ENCODE peak calls at places on chromosome X, in nine cellular contexts. One of them, this sample, is unnamed.

GRCh38 chrX:110125435-110125834 is 122.5 kb downstream of the TMEM164 start:
- DNase-seq in nephron progenitor cell: peak; percentile 32
- DNase-seq in AG20443: peak; percentile 8
- DNase-seq in T-helper 2 cell: no peak
- DNase-seq in AG10803: no peak
- DNase-seq in NCI-H2171 treated with DMSO at 0.1 percent for 48 hours: peak; percentile 80
- DNase-seq in T-helper 1 cell: no peak
- DNase-seq in substantia nigra: no peak
- DNase-seq in activated T-helper 2 cell treated with anti-CD3 and anti-CD28 coated beads, Interferon-gamma antibody, Interleukin-2, Interleukin-4, amounts not matched to agents 10 μg/mL and 5 μg/mL and 100 μg/mL, durations not matched to agents 14 hours and 24 hours and 36 hours: no peak
- DNase-seq in this sample: peak; percentile 9

GRCh38 chrX:130166503-130166777 is 799 bp upstream of the AIFM1 start:
- DNase-seq in NCI-H2171 treated with DMSO at 0.1 percent for 48 hours: no peak
- DNase-seq in T-helper 1 cell: no peak
- DNase-seq in substantia nigra: no peak
- DNase-seq in nephron progenitor cell: no peak
- DNase-seq in AG10803: no peak
- DNase-seq in activated T-helper 2 cell treated with anti-CD3 and anti-CD28 coated beads, Interferon-gamma antibody, Interleukin-2, Interleukin-4, amounts not matched to agents 10 μg/mL and 5 μg/mL and 100 μg/mL, durations not matched to agents 14 hours and 24 hours and 36 hours: no peak
- DNase-seq in T-helper 2 cell: no peak
- DNase-seq in AG20443: no peak
- DNase-seq in this sample: no peak

GRCh38 chrX:1476682-1477081 is 24.0 kb upstream of the ASMTL start:
- DNase-seq in NCI-H2171 treated with DMSO at 0.1 percent for 48 hours: no peak
- DNase-seq in substantia nigra: no peak
- DNase-seq in AG10803: no peak
- DNase-seq in activated T-helper 2 cell treated with anti-CD3 and anti-CD28 coated beads, Interferon-gamma antibody, Interleukin-2, Interleukin-4, amounts not matched to agents 10 μg/mL and 5 μg/mL and 100 μg/mL, durations not matched to agents 14 hours and 24 hours and 36 hours: no peak
- DNase-seq in T-helper 2 cell: no peak
- DNase-seq in T-helper 1 cell: no peak
- DNase-seq in nephron progenitor cell: no peak
- DNase-seq in AG20443: no peak
- DNase-seq in this sample: no peak

GRCh38 chrX:120671963-120672362 is 42.1 kb upstream of the C1GALT1C1 start:
- DNase-seq in substantia nigra: no peak
- DNase-seq in nephron progenitor cell: no peak
- DNase-seq in T-helper 2 cell: no peak
- DNase-seq in activated T-helper 2 cell treated with anti-CD3 and anti-CD28 coated beads, Interferon-gamma antibody, Interleukin-2, Interleukin-4, amounts not matched to agents 10 μg/mL and 5 μg/mL and 100 μg/mL, durations not matched to agents 14 hours and 24 hours and 36 hours: no peak
- DNase-seq in NCI-H2171 treated with DMSO at 0.1 percent for 48 hours: no peak
- DNase-seq in AG20443: no peak
- DNase-seq in AG10803: no peak
- DNase-seq in T-helper 1 cell: no peak
- DNase-seq in this sample: no peak

GRCh38 chrX:78619829-78620228 is 39.3 kb downstream of the RTL3 start:
- DNase-seq in T-helper 1 cell: no peak
- DNase-seq in substantia nigra: no peak
- DNase-seq in nephron progenitor cell: no peak
- DNase-seq in T-helper 2 cell: no peak
- DNase-seq in activated T-helper 2 cell treated with anti-CD3 and anti-CD28 coated beads, Interferon-gamma antibody, Interleukin-2, Interleukin-4, amounts not matched to agents 10 μg/mL and 5 μg/mL and 100 μg/mL, durations not matched to agents 14 hours and 24 hours and 36 hours: no peak
- DNase-seq in AG20443: peak; percentile 14
- DNase-seq in AG10803: peak; percentile 50
- DNase-seq in NCI-H2171 treated with DMSO at 0.1 percent for 48 hours: no peak
- DNase-seq in this sample: no peak

GRCh38 chrX:155966876-155967275 is 30.6 kb upstream of the IL9R start:
- DNase-seq in AG20443: peak; percentile 25
- DNase-seq in activated T-helper 2 cell treated with anti-CD3 and anti-CD28 coated beads, Interferon-gamma antibody, Interleukin-2, Interleukin-4, amounts not matched to agents 10 μg/mL and 5 μg/mL and 100 μg/mL, durations not matched to agents 14 hours and 24 hours and 36 hours: peak; percentile 33
- DNase-seq in T-helper 2 cell: peak; percentile 79
- DNase-seq in nephron progenitor cell: peak; percentile 16
- DNase-seq in T-helper 1 cell: no peak
- DNase-seq in NCI-H2171 treated with DMSO at 0.1 percent for 48 hours: peak; percentile 60
- DNase-seq in substantia nigra: no peak
- DNase-seq in AG10803: no peak
- DNase-seq in this sample: no peak

GRCh38 chrX:56233682-56234081 is 1.5 kb downstream of the KLF8 start:
- DNase-seq in T-helper 2 cell: peak; percentile 12
- DNase-seq in activated T-helper 2 cell treated with anti-CD3 and anti-CD28 coated beads, Interferon-gamma antibody, Interleukin-2, Interleukin-4, amounts not matched to agents 10 μg/mL and 5 μg/mL and 100 μg/mL, durations not matched to agents 14 hours and 24 hours and 36 hours: peak; percentile 18
- DNase-seq in T-helper 1 cell: no peak
- DNase-seq in AG10803: peak; percentile 5
- DNase-seq in AG20443: peak; percentile 60
- DNase-seq in NCI-H2171 treated with DMSO at 0.1 percent for 48 hours: no peak
- DNase-seq in substantia nigra: no peak
- DNase-seq in nephron progenitor cell: peak; percentile 6
- DNase-seq in this sample: peak; percentile 13

GRCh38 chrX:83535417-83536244 is 27.5 kb downstream of the POU3F4 start:
- DNase-seq in substantia nigra: no peak
- DNase-seq in T-helper 1 cell: no peak
- DNase-seq in activated T-helper 2 cell treated with anti-CD3 and anti-CD28 coated beads, Interferon-gamma antibody, Interleukin-2, Interleukin-4, amounts not matched to agents 10 μg/mL and 5 μg/mL and 100 μg/mL, durations not matched to agents 14 hours and 24 hours and 36 hours: no peak
- DNase-seq in AG20443: no peak
- DNase-seq in NCI-H2171 treated with DMSO at 0.1 percent for 48 hours: no peak
- DNase-seq in T-helper 2 cell: peak; percentile 11
- DNase-seq in AG10803: no peak
- DNase-seq in nephron progenitor cell: no peak
- DNase-seq in this sample: no peak

GRCh38 chrX:49053223-49054072 is 5.4 kb upstream of the CCDC120 start:
- DNase-seq in substantia nigra: no peak
- DNase-seq in T-helper 1 cell: peak; percentile 41
- DNase-seq in NCI-H2171 treated with DMSO at 0.1 percent for 48 hours: peak; percentile 72
- DNase-seq in AG10803: peak; percentile 31
- DNase-seq in activated T-helper 2 cell treated with anti-CD3 and anti-CD28 coated beads, Interferon-gamma antibody, Interleukin-2, Interleukin-4, amounts not matched to agents 10 μg/mL and 5 μg/mL and 100 μg/mL, durations not matched to agents 14 hours and 24 hours and 36 hours: peak; percentile 40
- DNase-seq in AG20443: peak; percentile 76
- DNase-seq in nephron progenitor cell: peak; percentile 83
- DNase-seq in T-helper 2 cell: peak; percentile 81
- DNase-seq in this sample: peak; percentile 66

GRCh38 chrX:22196151-22196550 is 76.6 kb upstream of the CBLL2 start:
- DNase-seq in T-helper 1 cell: no peak
- DNase-seq in AG10803: peak; percentile 71
- DNase-seq in substantia nigra: no peak
- DNase-seq in AG20443: peak; percentile 2
- DNase-seq in nephron progenitor cell: no peak
- DNase-seq in activated T-helper 2 cell treated with anti-CD3 and anti-CD28 coated beads, Interferon-gamma antibody, Interleukin-2, Interleukin-4, amounts not matched to agents 10 μg/mL and 5 μg/mL and 100 μg/mL, durations not matched to agents 14 hours and 24 hours and 36 hours: no peak
- DNase-seq in T-helper 2 cell: no peak
- DNase-seq in NCI-H2171 treated with DMSO at 0.1 percent for 48 hours: no peak
- DNase-seq in this sample: no peak

GRCh38 chrX:154750301-154751120 is at the start of gene GAB3:
- DNase-seq in NCI-H2171 treated with DMSO at 0.1 percent for 48 hours: peak; percentile 28
- DNase-seq in nephron progenitor cell: peak; percentile 50
- DNase-seq in AG10803: no peak
- DNase-seq in substantia nigra: no peak
- DNase-seq in T-helper 1 cell: peak; percentile 8
- DNase-seq in T-helper 2 cell: peak; percentile 67
- DNase-seq in activated T-helper 2 cell treated with anti-CD3 and anti-CD28 coated beads, Interferon-gamma antibody, Interleukin-2, Interleukin-4, amounts not matched to agents 10 μg/mL and 5 μg/mL and 100 μg/mL, durations not matched to agents 14 hours and 24 hours and 36 hours: peak; percentile 28
- DNase-seq in AG20443: peak; percentile 20
- DNase-seq in this sample: peak; percentile 23

GRCh38 chrX:101025126-101025525 is 26.8 kb downstream of the TRMT2B start:
- DNase-seq in NCI-H2171 treated with DMSO at 0.1 percent for 48 hours: no peak
- DNase-seq in nephron progenitor cell: no peak
- DNase-seq in substantia nigra: no peak
- DNase-seq in AG10803: peak; percentile 1
- DNase-seq in activated T-helper 2 cell treated with anti-CD3 and anti-CD28 coated beads, Interferon-gamma antibody, Interleukin-2, Interleukin-4, amounts not matched to agents 10 μg/mL and 5 μg/mL and 100 μg/mL, durations not matched to agents 14 hours and 24 hours and 36 hours: no peak
- DNase-seq in T-helper 2 cell: no peak
- DNase-seq in AG20443: no peak
- DNase-seq in T-helper 1 cell: no peak
- DNase-seq in this sample: no peak

GRCh38 chrX:29952016-29952415 is 263.3 kb upstream of the MAGEB2 start:
- DNase-seq in nephron progenitor cell: no peak
- DNase-seq in T-helper 2 cell: no peak
- DNase-seq in NCI-H2171 treated with DMSO at 0.1 percent for 48 hours: no peak
- DNase-seq in T-helper 1 cell: no peak
- DNase-seq in AG10803: no peak
- DNase-seq in activated T-helper 2 cell treated with anti-CD3 and anti-CD28 coated beads, Interferon-gamma antibody, Interleukin-2, Interleukin-4, amounts not matched to agents 10 μg/mL and 5 μg/mL and 100 μg/mL, durations not matched to agents 14 hours and 24 hours and 36 hours: no peak
- DNase-seq in substantia nigra: no peak
- DNase-seq in AG20443: no peak
- DNase-seq in this sample: no peak

GRCh38 chrX:49915352-49916222 is 6.8 kb upstream of the CLCN5 start:
- DNase-seq in T-helper 2 cell: peak; percentile 56
- DNase-seq in T-helper 1 cell: peak; percentile 34
- DNase-seq in AG10803: peak; percentile 50
- DNase-seq in activated T-helper 2 cell treated with anti-CD3 and anti-CD28 coated beads, Interferon-gamma antibody, Interleukin-2, Interleukin-4, amounts not matched to agents 10 μg/mL and 5 μg/mL and 100 μg/mL, durations not matched to agents 14 hours and 24 hours and 36 hours: peak; percentile 18
- DNase-seq in NCI-H2171 treated with DMSO at 0.1 percent for 48 hours: peak; percentile 55
- DNase-seq in nephron progenitor cell: peak; percentile 49
- DNase-seq in substantia nigra: no peak
- DNase-seq in AG20443: peak; percentile 50
- DNase-seq in this sample: peak; percentile 35

GRCh38 chrX:126165721-126166401 is at the start of gene DCAF12L2:
- DNase-seq in T-helper 2 cell: peak; percentile 16
- DNase-seq in substantia nigra: no peak
- DNase-seq in activated T-helper 2 cell treated with anti-CD3 and anti-CD28 coated beads, Interferon-gamma antibody, Interleukin-2, Interleukin-4, amounts not matched to agents 10 μg/mL and 5 μg/mL and 100 μg/mL, durations not matched to agents 14 hours and 24 hours and 36 hours: no peak
- DNase-seq in AG20443: peak; percentile 12
- DNase-seq in NCI-H2171 treated with DMSO at 0.1 percent for 48 hours: no peak
- DNase-seq in T-helper 1 cell: no peak
- DNase-seq in AG10803: no peak
- DNase-seq in nephron progenitor cell: peak; percentile 54
- DNase-seq in this sample: peak; percentile 15

GRCh38 chrX:155880586-155881157 is 473 bp upstream of the VAMP7 start:
- DNase-seq in NCI-H2171 treated with DMSO at 0.1 percent for 48 hours: no peak
- DNase-seq in T-helper 2 cell: peak; percentile 13
- DNase-seq in AG10803: no peak
- DNase-seq in T-helper 1 cell: no peak
- DNase-seq in AG20443: no peak
- DNase-seq in nephron progenitor cell: no peak
- DNase-seq in substantia nigra: no peak
- DNase-seq in activated T-helper 2 cell treated with anti-CD3 and anti-CD28 coated beads, Interferon-gamma antibody, Interleukin-2, Interleukin-4, amounts not matched to agents 10 μg/mL and 5 μg/mL and 100 μg/mL, durations not matched to agents 14 hours and 24 hours and 36 hours: no peak
- DNase-seq in this sample: no peak

GRCh38 chrX:107684956-107685385 is 56.7 kb downstream of the PRPS1 start:
- DNase-seq in T-helper 2 cell: peak; percentile 51
- DNase-seq in activated T-helper 2 cell treated with anti-CD3 and anti-CD28 coated beads, Interferon-gamma antibody, Interleukin-2, Interleukin-4, amounts not matched to agents 10 μg/mL and 5 μg/mL and 100 μg/mL, durations not matched to agents 14 hours and 24 hours and 36 hours: no peak
- DNase-seq in NCI-H2171 treated with DMSO at 0.1 percent for 48 hours: no peak
- DNase-seq in AG10803: no peak
- DNase-seq in T-helper 1 cell: no peak
- DNase-seq in AG20443: no peak
- DNase-seq in nephron progenitor cell: no peak
- DNase-seq in substantia nigra: peak; percentile 9
- DNase-seq in this sample: peak; percentile 11

GRCh38 chrX:12984629-12985303 is 9.9 kb downstream of the TMSB4X start:
- DNase-seq in T-helper 1 cell: peak; percentile 46
- DNase-seq in AG10803: peak; percentile 86
- DNase-seq in nephron progenitor cell: no peak
- DNase-seq in substantia nigra: no peak
- DNase-seq in NCI-H2171 treated with DMSO at 0.1 percent for 48 hours: peak; percentile 33
- DNase-seq in activated T-helper 2 cell treated with anti-CD3 and anti-CD28 coated beads, Interferon-gamma antibody, Interleukin-2, Interleukin-4, amounts not matched to agents 10 μg/mL and 5 μg/mL and 100 μg/mL, durations not matched to agents 14 hours and 24 hours and 36 hours: peak; percentile 56
- DNase-seq in T-helper 2 cell: peak; percentile 84
- DNase-seq in AG20443: peak; percentile 44
- DNase-seq in this sample: no peak

GRCh38 chrX:53312946-53313745 is 31.8 kb upstream of the IQSEC2 start:
- DNase-seq in activated T-helper 2 cell treated with anti-CD3 and anti-CD28 coated beads, Interferon-gamma antibody, Interleukin-2, Interleukin-4, amounts not matched to agents 10 μg/mL and 5 μg/mL and 100 μg/mL, durations not matched to agents 14 hours and 24 hours and 36 hours: no peak
- DNase-seq in AG10803: peak; percentile 43
- DNase-seq in AG20443: peak; percentile 66
- DNase-seq in substantia nigra: no peak
- DNase-seq in nephron progenitor cell: peak; percentile 74
- DNase-seq in T-helper 1 cell: peak; percentile 47
- DNase-seq in NCI-H2171 treated with DMSO at 0.1 percent for 48 hours: peak; percentile 25
- DNase-seq in T-helper 2 cell: peak; percentile 35
- DNase-seq in this sample: peak; percentile 66